ENCODE peak calls at places on chromosome 20, in nine cellular contexts. W, Q, V, X, U, G, E, J and L are unnamed samples.
A peak's percentile ranks its signal among the peaks of the same experiment; 100 is the strongest.

GRCh38 chr20:61849822-61850221 is 215.9 kb downstream of the TAF4 start:
- DNase-seq in W (no peak), Q (no peak), V (no peak), X (no peak), U (no peak), G (no peak), E (no peak), J (no peak), L (no peak)

GRCh38 chr20:64063389-64064144 is 569 bp downstream of the TCEA2 start:
- DNase-seq in W (no peak), Q (peak; percentile 69), V (peak; percentile 65), X (no peak), U (no peak), G (peak; percentile 30), E (no peak), J (peak; percentile 73), L (no peak)

GRCh38 chr20:20367681-20368413 is at the start of gene INSM1:
- DNase-seq in W (no peak), Q (peak; percentile 36), V (no peak), X (no peak), U (no peak), G (no peak), E (no peak), J (no peak), L (no peak)

GRCh38 chr20:62704341-62704948 is 4.2 kb upstream of the NTSR1 start:
- DNase-seq in W (no peak), Q (peak; percentile 94), V (peak; percentile 83), X (peak; percentile 96), U (peak; percentile 85), G (peak; percentile 75), E (peak; percentile 80), J (peak; percentile 91), L (no peak)

GRCh38 chr20:19706463-19706862 is 51.6 kb upstream of the RIN2 start:
- DNase-seq in W (peak; percentile 60), Q (no peak), V (no peak), X (no peak), U (no peak), G (no peak), E (no peak), J (no peak), L (no peak)

GRCh38 chr20:44211177-44212039 is 837 bp upstream of the OSER1 start:
- DNase-seq in W (no peak), Q (no peak), V (no peak), X (peak; percentile 73), U (peak; percentile 20), G (peak; percentile 23), E (peak; percentile 28), J (no peak), L (no peak)

GRCh38 chr20:44914924-44915323 is 5.1 kb downstream of the PABPC1L start:
- DNase-seq in W (no peak), Q (no peak), V (no peak), X (no peak), U (no peak), G (no peak), E (no peak), J (no peak), L (no peak)

GRCh38 chr20:52078289-52078688 is 113.3 kb downstream of the ZFP64 start:
- DNase-seq in W (no peak), Q (no peak), V (no peak), X (no peak), U (no peak), G (no peak), E (no peak), J (no peak), L (no peak)

GRCh38 chr20:12660918-12661317 is 347.9 kb upstream of the SPTLC3 start:
- DNase-seq in W (no peak), Q (peak; percentile 43), V (no peak), X (no peak), U (no peak), G (no peak), E (no peak), J (no peak), L (no peak)

GRCh38 chr20:45187693-45188092 is 13.0 kb downstream of the PI3 start:
- DNase-seq in W (no peak), Q (no peak), V (no peak), X (no peak), U (no peak), G (no peak), E (no peak), J (no peak), L (no peak)

GRCh38 chr20:56429496-56429895 is 17.4 kb downstream of the CASS4 start:
- DNase-seq in W (no peak), Q (no peak), V (no peak), X (no peak), U (no peak), G (no peak), E (no peak), J (no peak), L (no peak)

GRCh38 chr20:25136643-25137559 is 55.0 kb upstream of the VSX1 start:
- DNase-seq in W (no peak), Q (peak; percentile 23), V (peak; percentile 51), X (peak; percentile 88), U (peak; percentile 36), G (peak; percentile 38), E (no peak), J (peak; percentile 78), L (no peak)

GRCh38 chr20:56204206-56204605 is 44.3 kb upstream of the MC3R start:
- DNase-seq in W (no peak), Q (no peak), V (no peak), X (no peak), U (no peak), G (no peak), E (no peak), J (no peak), L (no peak)

GRCh38 chr20:56629464-56630085 is 469 bp downstream of the TFAP2C start:
- DNase-seq in W (no peak), Q (no peak), V (no peak), X (no peak), U (no peak), G (no peak), E (no peak), J (no peak), L (no peak)

GRCh38 chr20:53718142-53718481 is 124.5 kb upstream of the ZNF217 start:
- DNase-seq in W (no peak), Q (no peak), V (no peak), X (no peak), U (no peak), G (no peak), E (no peak), J (no peak), L (no peak)

GRCh38 chr20:37305079-37305478 is 15.6 kb downstream of the MANBAL start:
- DNase-seq in W (no peak), Q (no peak), V (no peak), X (peak; percentile 27), U (no peak), G (no peak), E (no peak), J (no peak), L (no peak)

GRCh38 chr20:25083773-25084615 is 2.1 kb upstream of the VSX1 start:
- DNase-seq in W (peak; percentile 8), Q (no peak), V (no peak), X (no peak), U (no peak), G (peak; percentile 39), E (no peak), J (no peak), L (no peak)

GRCh38 chr20:49656304-49656703 is 57.4 kb downstream of the B4GALT5 start:
- DNase-seq in W (no peak), Q (no peak), V (no peak), X (no peak), U (no peak), G (no peak), E (no peak), J (no peak), L (no peak)

GRCh38 chr20:17364681-17365080 is 137.8 kb downstream of the PCSK2 start:
- DNase-seq in W (no peak), Q (no peak), V (no peak), X (no peak), U (no peak), G (no peak), E (no peak), J (no peak), L (no peak)
- TF ChIP-seq POLR2A in W (no peak), Q (no peak), V (no peak), X (no peak), U (no peak), G (no peak), E (no peak), J (no peak), L (no peak)

GRCh38 chr20:2866236-2866635 is 7.0 kb upstream of the PTPRA start:
- DNase-seq in W (no peak), Q (no peak), V (no peak), X (no peak), U (no peak), G (no peak), E (no peak), J (no peak), L (no peak)
- TF ChIP-seq POLR2A in W (no peak), Q (no peak), V (no peak), X (no peak), U (no peak), G (no peak), E (no peak), J (no peak), L (no peak)

GRCh38 chr20:31721408-31722332 is 998 bp downstream of the BCL2L1 start:
- DNase-seq in W (no peak), Q (no peak), V (peak; percentile 55), X (no peak), U (no peak), G (peak; percentile 36), E (no peak), J (peak; percentile 68), L (no peak)

GRCh38 chr20:31720486-31721407 is 1.9 kb downstream of the BCL2L1 start:
- DNase-seq in W (peak; percentile 22), Q (no peak), V (no peak), X (no peak), U (no peak), G (peak; percentile 60), E (no peak), J (no peak), L (no peak)

GRCh38 chr20:31723282-31724078 is 812 bp upstream of the BCL2L1 start:
- DNase-seq in W (peak; percentile 97), Q (peak; percentile 98), V (peak; percentile 99), X (peak; percentile 99), U (peak; percentile 92), G (peak; percentile 97), E (peak; percentile 97), J (peak; percentile 100), L (peak; percentile 99)

GRCh38 chr20:31719644-31720485 is 2.8 kb downstream of the BCL2L1 start:
- DNase-seq in W (no peak), Q (no peak), V (no peak), X (no peak), U (no peak), G (peak; percentile 42), E (no peak), J (no peak), L (no peak)

GRCh38 chr20:31722388-31723281 is at the start of gene BCL2L1:
- DNase-seq in W (peak; percentile 66), Q (peak; percentile 84), V (peak; percentile 83), X (peak; percentile 94), U (peak; percentile 77), G (peak; percentile 85), E (peak; percentile 80), J (peak; percentile 93), L (peak; percentile 48)
- TF ChIP-seq POLR2A in W (peak; percentile 70), Q (no peak), V (no peak), X (peak; percentile 30), U (peak; percentile 75), G (peak; percentile 74), E (peak; percentile 57), J (no peak), L (peak; percentile 61)

DNA sequence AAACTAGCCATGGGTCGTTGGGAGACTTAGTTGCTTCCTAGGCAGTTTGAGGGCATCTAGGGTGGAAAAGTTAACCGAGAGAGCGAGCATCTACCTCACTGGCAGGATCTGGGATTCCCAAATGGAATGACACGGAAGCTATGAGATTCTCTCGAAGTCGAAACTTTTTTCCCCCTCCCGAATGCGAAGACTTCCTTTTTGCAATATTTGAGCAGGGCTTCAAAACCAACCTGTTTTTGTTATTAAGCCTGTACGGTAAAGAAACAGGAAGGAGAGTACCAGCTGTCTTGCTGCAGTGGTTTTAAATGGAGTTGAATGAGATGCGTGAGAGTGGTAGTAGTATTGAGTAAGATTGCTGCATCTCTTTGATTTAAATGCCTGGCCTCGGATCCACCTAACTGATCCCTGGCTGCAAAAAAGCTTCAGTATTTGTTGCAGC is 1.1 kb downstream of the NCOA3 start:
- DNase-seq in W (peak; percentile 26), Q (no peak), V (no peak), X (no peak), U (peak; percentile 19), G (no peak), E (no peak), J (no peak), L (no peak)
- TF ChIP-seq POLR2A in W (no peak), Q (no peak), V (no peak), X (no peak), U (no peak), G (peak; percentile 20), E (no peak), J (no peak), L (no peak)